ENCODE peak calls at places on chromosomes 4 and X, in six cellular contexts. F is mesendoderm; D is brain microvascular endothelial cell; N is left ventricle myocardium inferior; T is cardiac muscle cell; Q is effector memory CD4-positive, alpha-beta T cell. X is an unnamed sample. For H3K27me3 and H3K36me3, the result is how much of the 10 kb centered on the place peaks cover.

GRCh38 chr4:55876387-55876786 is 22.9 kb downstream of the EXOC1 start:
- DNase-seq in T (no peak), N (no peak), F (no peak), D (no peak), Q (no peak), X (no peak)

GRCh38 chrX:128800138-128800537 is 723.2 kb downstream of the SMARCA1 start:
- DNase-seq in T (no peak), Q (no peak), N (no peak), F (peak), D (no peak), X (no peak)

GRCh38 chr4:184824776-184825393 is 883 bp downstream of the ACSL1 start:
- DNase-seq in D (no peak), F (no peak), T (no peak), N (no peak), Q (peak), X (no peak)

GRCh38 chr4:141425124-141425523 is 204.4 kb downstream of the ZNF330 start:
- DNase-seq in D (peak), F (peak), T (peak), Q (no peak), N (no peak), X (no peak)

GRCh38 chrX:118770133-118770760 is 42.8 kb downstream of the IL13RA1 start:
- DNase-seq in F (no peak), Q (no peak), D (no peak), N (no peak), T (no peak), X (no peak)

GRCh38 chrX:1466232-1466661 is 13.5 kb upstream of the ASMTL start:
- DNase-seq in Q (no peak), F (no peak), D (no peak), T (no peak), N (no peak), X (no peak)

GRCh38 chrX:96837808-96838207 is 45.9 kb upstream of the RPA4 start:
- DNase-seq in T (peak), D (no peak), F (peak), Q (no peak), N (no peak), X (no peak)

GRCh38 chr4:65223601-65224000 is 446.7 kb downstream of the EPHA5 start:
- DNase-seq in Q (no peak), T (no peak), D (no peak), F (no peak), N (no peak), X (no peak)

GRCh38 chrX:107706309-107706708 is 69.3 kb downstream of the TSC22D3 start:
- DNase-seq in Q (no peak), F (no peak), D (no peak), N (no peak), T (no peak), X (no peak)

GRCh38 chr4:4333265-4333706 is 43.2 kb downstream of the ZBTB49 start:
- DNase-seq in T (peak), F (no peak), N (peak), D (peak), Q (no peak), X (peak)

GRCh38 chrX:48487362-48487785 is 11.4 kb downstream of the FTSJ1 start:
- DNase-seq in D (peak), T (peak), Q (no peak), N (no peak), F (no peak), X (no peak)

GRCh38 chr4:101366331-101366730 is 19.0 kb upstream of the PPP3CA start:
- DNase-seq in F (no peak), T (peak), N (no peak), D (no peak), Q (no peak), X (no peak)

GRCh38 chr4:110411599-110412011 is 64.3 kb upstream of the ENPEP start:
- DNase-seq in Q (no peak), N (no peak), D (no peak), F (peak), T (no peak), X (no peak)

GRCh38 chr4:105274090-105274489 is 127.4 kb downstream of the TET2 start:
- DNase-seq in T (no peak), F (no peak), N (no peak), Q (no peak), D (no peak), X (no peak)

GRCh38 chrX:24186986-24187385 is 37.5 kb downstream of the ZFX start:
- DNase-seq in N (no peak), T (no peak), Q (no peak), D (no peak), F (no peak), X (no peak)

GRCh38 chr4:30717208-30718020 is 2.8 kb upstream of the PCDH7 start:
- DNase-seq in F (no peak), T (peak), N (peak), Q (no peak), D (peak), X (peak)

GRCh38 chrX:80846247-80846646 is 36.6 kb upstream of the BRWD3 start:
- DNase-seq in D (no peak), T (no peak), Q (no peak), F (no peak), N (no peak), X (no peak)

GRCh38 chrX:50469206-50469605 is 1.4 kb downstream of the DGKK start:
- DNase-seq in D (no peak), Q (no peak), F (no peak), T (no peak), N (no peak), X (no peak)

GRCh38 chrX:136214551-136214950 is 36.6 kb downstream of the MAP7D3 start:
- DNase-seq in Q (no peak), T (peak), D (peak), N (no peak), F (peak), X (peak)

GRCh38 chrX:107712231-107713204 is 63.1 kb downstream of the TSC22D3 start:
- DNase-seq in N (no peak), Q (peak), D (peak), F (no peak), T (peak), X (no peak)

GRCh38 chr4:169238445-169238844 is 32.3 kb downstream of the SH3RF1 start:
- DNase-seq in N (no peak), F (no peak), T (peak), Q (no peak), D (no peak), X (peak)

GRCh38 chrX:116204947-116205346 is 34.4 kb downstream of the AGTR2 start:
- DNase-seq in T (peak), F (peak), N (no peak), Q (no peak), D (peak), X (no peak)

GRCh38 chr4:94763500-94763899 is 5.7 kb downstream of the BMPR1B start:
- DNase-seq in F (no peak), D (no peak), T (no peak), N (no peak), Q (no peak), X (no peak)
- H3K27me3 ChIP-seq in F (under half), D (under half), T (half or more), N (half or more), Q (under half), X (under half)

GRCh38 chrX:70043685-70044084 is 6.1 kb downstream of the AWAT2 start:
- DNase-seq in T (no peak), N (no peak), D (no peak), F (no peak), Q (no peak), X (no peak)

GRCh38 chrX:70044541-70045245 is 5.0 kb downstream of the AWAT2 start:
- DNase-seq in Q (no peak), D (no peak), F (no peak), N (no peak), T (peak), X (no peak)

GRCh38 chrX:70039758-70040157 is 10.0 kb downstream of the AWAT2 start:
- DNase-seq in N (no peak), T (no peak), F (no peak), Q (no peak), D (no peak), X (no peak)

GRCh38 chrX:70041993-70042392 is 7.7 kb downstream of the AWAT2 start:
- DNase-seq in N (no peak), D (no peak), T (no peak), Q (no peak), F (no peak), X (no peak)

DNA sequence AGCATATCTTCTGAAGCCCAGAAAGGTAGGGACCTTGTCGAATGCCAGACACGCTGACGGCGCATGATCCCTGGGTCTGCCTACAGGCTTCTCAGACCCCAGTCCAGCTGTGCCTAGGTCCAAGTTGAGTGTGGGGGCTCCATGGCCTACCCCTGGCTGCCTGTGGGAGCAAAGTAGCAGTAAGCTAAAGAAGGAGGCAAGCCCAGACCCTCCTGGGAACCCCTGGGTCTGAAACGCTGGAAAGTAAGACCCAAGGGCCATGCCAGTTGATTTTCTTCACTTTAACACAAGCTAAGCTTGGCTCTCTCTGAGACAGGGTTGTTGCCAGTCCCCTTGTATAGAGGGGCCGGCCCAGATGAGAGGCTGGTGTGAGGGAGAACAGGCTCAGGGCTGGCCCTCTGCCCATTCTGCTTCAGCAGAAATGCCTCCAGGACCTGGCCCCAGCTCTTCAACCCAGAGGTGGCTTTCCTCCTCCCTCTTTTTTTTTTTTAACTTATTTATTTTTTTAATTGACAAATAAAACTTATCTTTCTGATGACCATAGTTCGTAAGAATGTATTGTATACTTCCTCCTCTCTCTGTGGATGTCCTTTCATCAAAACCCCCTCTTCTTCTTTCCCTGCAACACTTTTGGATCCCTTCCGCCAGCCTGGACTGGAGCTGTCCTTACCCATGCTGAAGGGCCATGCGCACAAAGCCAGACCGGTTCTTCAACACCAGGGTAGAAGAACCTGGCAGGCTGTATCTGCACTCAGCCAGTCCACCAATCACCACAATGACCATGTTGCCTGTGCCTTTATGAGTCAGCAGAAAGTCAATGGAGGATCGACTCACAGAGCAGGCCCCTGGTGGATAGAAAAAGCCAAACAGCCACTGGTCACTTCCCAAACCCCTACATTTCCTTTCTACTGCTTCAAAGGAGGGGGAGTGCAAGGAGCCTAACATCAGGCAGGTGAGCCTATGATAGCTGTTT is 7.1 kb downstream of the AWAT2 start:
- DNase-seq in D (peak), F (peak), T (peak), N (no peak), Q (no peak), X (peak)
- H3K36me3 ChIP-seq in D (under half), F (under half), T (under half), N (under half), Q (under half), X (under half)

DNA sequence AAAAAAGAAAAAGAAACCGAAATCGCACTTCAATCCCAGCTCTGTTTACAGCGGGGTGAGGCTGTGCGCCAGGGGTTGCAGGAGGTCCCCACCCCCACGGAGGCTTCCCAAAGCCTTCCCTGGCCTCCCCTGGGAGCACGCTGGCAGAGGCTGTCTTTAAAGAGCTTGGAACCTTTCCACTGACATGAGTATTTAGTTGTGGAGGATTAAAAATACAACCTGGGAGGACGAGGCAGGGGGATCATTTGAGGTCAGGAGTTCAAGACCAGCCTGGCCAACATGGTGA is 69.1 kb downstream of the PPP2R2C start:
- DNase-seq in T (peak), Q (no peak), F (no peak), N (no peak), D (no peak), X (no peak)
- H3K27me3 ChIP-seq in T (under half), Q (under half), F (under half), N (half or more), D (under half), X (under half)

GRCh38 chr4:10104211-10104990 is 12.2 kb downstream of the WDR1 start:
- DNase-seq in D (no peak), T (peak), Q (no peak), F (no peak), N (no peak), X (no peak)

GRCh38 chr4:10101559-10102192 is 14.9 kb downstream of the WDR1 start:
- DNase-seq in Q (no peak), F (no peak), T (no peak), D (no peak), N (no peak), X (peak)

GRCh38 chr4:10102981-10103330 is 13.6 kb downstream of the WDR1 start:
- DNase-seq in T (no peak), D (no peak), Q (no peak), N (no peak), F (no peak), X (no peak)

GRCh38 chr4:10100734-10101216 is 15.8 kb downstream of the WDR1 start:
- DNase-seq in F (no peak), D (no peak), Q (peak), N (no peak), T (no peak), X (no peak)

DNA sequence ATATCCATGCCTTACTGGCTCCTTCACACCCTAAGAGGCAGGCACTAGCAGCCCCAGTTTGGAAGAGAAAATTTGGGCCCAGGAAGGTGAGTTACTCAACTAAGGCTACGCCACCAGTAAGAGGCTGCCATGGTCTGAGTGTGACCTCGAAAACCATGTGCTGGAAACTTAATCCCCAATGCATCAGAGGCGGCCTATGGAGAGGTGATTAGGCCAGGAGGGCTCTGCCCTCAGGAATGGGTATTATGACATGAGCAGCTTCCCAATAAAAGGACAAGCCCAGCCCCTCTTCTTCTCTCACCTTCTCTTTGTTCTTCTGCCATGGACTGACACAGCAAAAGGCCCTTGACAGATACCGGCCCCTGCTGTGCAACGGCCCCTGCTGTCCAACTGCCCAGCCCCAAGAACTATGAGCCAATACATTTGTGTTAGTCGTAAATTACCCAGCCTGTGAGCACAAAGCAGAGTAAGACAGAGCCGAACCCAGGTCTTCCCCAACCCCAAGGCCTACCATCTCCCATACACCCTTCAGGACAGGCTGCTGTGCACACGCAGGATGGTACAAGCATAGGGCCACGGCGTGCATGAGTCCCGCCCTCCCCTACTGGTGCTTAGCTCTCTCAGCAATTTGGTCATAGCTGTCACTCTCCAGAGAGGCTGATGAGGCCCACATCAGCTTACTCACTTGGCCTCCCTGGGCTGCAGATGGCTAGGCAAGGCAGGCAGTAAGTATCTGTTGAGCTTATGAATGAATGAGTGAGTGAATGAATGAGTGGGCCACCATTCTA is 14.2 kb downstream of the WDR1 start:
- DNase-seq in D (no peak), N (no peak), F (no peak), Q (no peak), T (no peak), X (peak)
- H3K36me3 ChIP-seq in D (half or more), N (under half), F (under half), Q (under half), T (under half), X (half or more)

GRCh38 chr4:185921583-185922555 is 109.9 kb upstream of the SORBS2 start:
- DNase-seq in T (peak), D (peak), Q (no peak), F (no peak), N (no peak), X (no peak)
- H3K27me3 ChIP-seq in T (under half), D (under half), Q (under half), F (under half), N (under half), X (under half)

GRCh38 chr4:83036991-83037390 is 2.0 kb downstream of the COPS4 start:
- DNase-seq in D (no peak), F (no peak), Q (no peak), N (no peak), T (no peak), X (no peak)

GRCh38 chr4:83043801-83044407 is 8.9 kb downstream of the COPS4 start:
- DNase-seq in D (peak), F (no peak), Q (no peak), T (peak), N (no peak), X (no peak)

GRCh38 chr4:83034630-83035494 is at the start of gene COPS4:
- DNase-seq in D (peak), T (peak), Q (peak), F (peak), N (peak), X (peak)

DNA sequence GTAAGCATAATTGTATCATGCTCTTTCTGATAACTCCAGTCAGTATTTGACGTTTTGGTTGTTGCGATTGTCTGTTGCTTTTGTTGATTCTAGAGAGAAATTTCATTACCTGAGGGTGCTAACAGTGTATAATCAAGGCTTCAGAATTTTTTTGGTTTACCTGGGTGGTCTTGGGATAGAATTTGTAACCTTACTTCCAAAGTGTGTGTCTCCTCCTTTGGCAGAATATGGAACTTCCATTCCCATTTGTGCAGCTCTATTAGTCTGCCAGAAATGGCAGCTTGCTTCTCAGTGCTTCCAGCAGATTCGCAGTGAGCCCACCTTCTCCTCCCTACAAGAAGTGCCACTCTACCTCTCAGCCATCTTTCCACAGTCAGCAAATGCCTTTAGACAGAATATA is 5.3 kb downstream of the COPS4 start:
- DNase-seq in Q (no peak), T (no peak), D (no peak), N (no peak), F (peak), X (no peak)
- H3K36me3 ChIP-seq in Q (under half), T (under half), D (under half), N (under half), F (under half), X (under half)

GRCh38 chr4:2402453-2402852 is 16.0 kb downstream of the ZFYVE28 start:
- DNase-seq in T (no peak), Q (no peak), D (no peak), N (no peak), F (no peak), X (no peak)
- H3K27me3 ChIP-seq in T (under half), Q (under half), D (under half), N (under half), F (under half), X (under half)

GRCh38 chrX:41932885-41933284 is 9.5 kb upstream of the CASK start:
- DNase-seq in T (no peak), D (no peak), N (no peak), Q (no peak), F (no peak), X (no peak)
- H3K36me3 ChIP-seq in T (under half), D (under half), N (under half), Q (under half), F (under half), X (under half)

DNA sequence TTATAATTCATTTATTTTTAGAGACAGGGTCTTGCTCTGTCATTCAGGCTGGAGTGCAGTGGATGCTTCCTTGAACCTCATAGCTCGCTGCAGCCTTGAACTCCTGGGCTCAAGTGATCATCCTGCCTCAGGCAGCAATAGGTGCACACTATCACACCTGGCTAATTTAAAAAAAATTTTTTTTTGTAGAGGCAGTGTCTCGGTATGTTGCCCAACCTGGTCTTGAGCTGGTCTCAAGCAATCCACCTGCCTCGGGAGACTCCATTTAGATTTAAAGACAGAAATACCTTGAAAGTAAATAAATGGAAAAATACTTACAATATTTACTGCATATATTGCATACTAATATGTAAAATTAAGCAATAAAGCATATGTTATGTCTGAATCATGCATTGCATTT is 40.3 kb upstream of the MAB21L2 start:
- DNase-seq in N (no peak), F (no peak), T (no peak), D (no peak), Q (no peak), X (no peak)
- H3K27me3 ChIP-seq in N (under half), F (under half), T (under half), D (under half), Q (under half), X (under half)

X was measured in MG63.